ENCODE peak calls at places on chromosomes 1 and 21, in six cellular contexts. One of them, this sample, is unnamed.

GRCh38 chr1:212683357-212683722 is 16.3 kb downstream of the BATF3 start:
- DNase-seq in T-helper 2 cell: no peak
- DNase-seq in GM23248: no peak
- DNase-seq in EH: no peak
- DNase-seq in LoVo: no peak
- DNase-seq in CD8-positive, alpha-beta memory T cell: no peak
- DNase-seq in this sample: no peak

GRCh38 chr1:156600733-156601121 is 552 bp downstream of the GPATCH4 start:
- DNase-seq in GM23248: peak
- DNase-seq in EH: no peak
- DNase-seq in LoVo: no peak
- DNase-seq in CD8-positive, alpha-beta memory T cell: no peak
- DNase-seq in T-helper 2 cell: no peak
- DNase-seq in this sample: no peak

GRCh38 chr1:228873714-228874113 is 138.4 kb downstream of the RHOU start:
- DNase-seq in EH: peak
- DNase-seq in LoVo: no peak
- DNase-seq in CD8-positive, alpha-beta memory T cell: no peak
- DNase-seq in GM23248: peak
- DNase-seq in T-helper 2 cell: no peak
- DNase-seq in this sample: no peak

GRCh38 chr1:7988576-7988975 is 27.1 kb downstream of the PARK7 start:
- DNase-seq in CD8-positive, alpha-beta memory T cell: no peak
- DNase-seq in GM23248: peak
- DNase-seq in T-helper 2 cell: no peak
- DNase-seq in LoVo: no peak
- DNase-seq in EH: peak
- DNase-seq in this sample: peak

GRCh38 chr1:162070094-162070748 is 730 bp downstream of the NOS1AP start:
- DNase-seq in LoVo: no peak
- DNase-seq in T-helper 2 cell: no peak
- DNase-seq in GM23248: peak
- DNase-seq in CD8-positive, alpha-beta memory T cell: peak
- DNase-seq in EH: no peak
- DNase-seq in this sample: no peak

GRCh38 chr21:45543710-45544448 is 1.6 kb upstream of the SLC19A1 start:
- DNase-seq in LoVo: no peak
- DNase-seq in GM23248: no peak
- DNase-seq in CD8-positive, alpha-beta memory T cell: no peak
- DNase-seq in T-helper 2 cell: peak
- DNase-seq in EH: no peak
- DNase-seq in this sample: no peak

GRCh38 chr1:30856260-30856790 is 52.2 kb downstream of the SDC3 start:
- DNase-seq in GM23248: peak
- DNase-seq in EH: peak
- DNase-seq in T-helper 2 cell: no peak
- DNase-seq in CD8-positive, alpha-beta memory T cell: no peak
- DNase-seq in LoVo: no peak
- DNase-seq in this sample: peak

GRCh38 chr1:110684476-110684875 is 9.7 kb upstream of the KCNA3 start:
- DNase-seq in EH: no peak
- DNase-seq in T-helper 2 cell: no peak
- DNase-seq in LoVo: no peak
- DNase-seq in GM23248: no peak
- DNase-seq in CD8-positive, alpha-beta memory T cell: no peak
- DNase-seq in this sample: no peak

GRCh38 chr1:208134491-208134890 is 109.7 kb downstream of the PLXNA2 start:
- DNase-seq in GM23248: no peak
- DNase-seq in CD8-positive, alpha-beta memory T cell: no peak
- DNase-seq in LoVo: no peak
- DNase-seq in EH: no peak
- DNase-seq in T-helper 2 cell: no peak
- DNase-seq in this sample: no peak

GRCh38 chr1:109094377-109094803 is 3.8 kb downstream of the TMEM167B start:
- DNase-seq in LoVo: no peak
- DNase-seq in EH: peak
- DNase-seq in GM23248: peak
- DNase-seq in T-helper 2 cell: no peak
- DNase-seq in CD8-positive, alpha-beta memory T cell: no peak
- DNase-seq in this sample: peak

GRCh38 chr1:73910466-73910865 is 287.5 kb downstream of the LRRIQ3 start:
- DNase-seq in T-helper 2 cell: no peak
- DNase-seq in GM23248: no peak
- DNase-seq in LoVo: no peak
- DNase-seq in CD8-positive, alpha-beta memory T cell: no peak
- DNase-seq in EH: no peak
- DNase-seq in this sample: no peak

GRCh38 chr1:223264983-223265663 is 98.9 kb downstream of the SUSD4 start:
- DNase-seq in LoVo: no peak
- DNase-seq in T-helper 2 cell: no peak
- DNase-seq in EH: no peak
- DNase-seq in CD8-positive, alpha-beta memory T cell: no peak
- DNase-seq in GM23248: no peak
- DNase-seq in this sample: no peak

GRCh38 chr1:31521761-31522555 is 54.4 kb upstream of the TINAGL1 start:
- DNase-seq in LoVo: no peak
- DNase-seq in GM23248: no peak
- DNase-seq in EH: no peak
- DNase-seq in CD8-positive, alpha-beta memory T cell: no peak
- DNase-seq in T-helper 2 cell: no peak
- DNase-seq in this sample: no peak

GRCh38 chr1:44220001-44220751 is 6.9 kb downstream of the DMAP1 start:
- DNase-seq in EH: peak
- DNase-seq in LoVo: no peak
- DNase-seq in CD8-positive, alpha-beta memory T cell: no peak
- DNase-seq in T-helper 2 cell: no peak
- DNase-seq in GM23248: peak
- DNase-seq in this sample: peak

GRCh38 chr1:52435211-52435610 is 30.8 kb downstream of the PRPF38A start:
- DNase-seq in GM23248: no peak
- DNase-seq in T-helper 2 cell: no peak
- DNase-seq in CD8-positive, alpha-beta memory T cell: no peak
- DNase-seq in LoVo: no peak
- DNase-seq in EH: no peak
- DNase-seq in this sample: no peak

GRCh38 chr1:164559342-164560070 is 522 bp downstream of the PBX1 start:
- DNase-seq in GM23248: peak
- DNase-seq in CD8-positive, alpha-beta memory T cell: no peak
- DNase-seq in LoVo: peak
- DNase-seq in EH: peak
- DNase-seq in T-helper 2 cell: no peak
- DNase-seq in this sample: peak

GRCh38 chr1:62912028-62912638 is 128.2 kb downstream of the ATG4C start:
- DNase-seq in EH: peak
- DNase-seq in GM23248: peak
- DNase-seq in LoVo: no peak
- DNase-seq in CD8-positive, alpha-beta memory T cell: no peak
- DNase-seq in T-helper 2 cell: no peak
- DNase-seq in this sample: peak

GRCh38 chr1:149927056-149927534 is 508 bp downstream of the SF3B4 start:
- DNase-seq in EH: peak
- DNase-seq in LoVo: no peak
- DNase-seq in T-helper 2 cell: no peak
- DNase-seq in GM23248: peak
- DNase-seq in CD8-positive, alpha-beta memory T cell: no peak
- DNase-seq in this sample: no peak

GRCh38 chr1:85199667-85200366 is 999 bp downstream of the SYDE2 start:
- DNase-seq in EH: no peak
- DNase-seq in LoVo: no peak
- DNase-seq in CD8-positive, alpha-beta memory T cell: no peak
- DNase-seq in GM23248: no peak
- DNase-seq in T-helper 2 cell: no peak
- DNase-seq in this sample: no peak

GRCh38 chr1:15122331-15122730 is 31.2 kb upstream of the TMEM51 start:
- DNase-seq in GM23248: no peak
- DNase-seq in CD8-positive, alpha-beta memory T cell: no peak
- DNase-seq in T-helper 2 cell: no peak
- DNase-seq in LoVo: no peak
- DNase-seq in EH: no peak
- DNase-seq in this sample: no peak

This sample was measured in mesenchymal stem cell.